ENCODE peak calls at places on chromosome 10, in six cellular contexts. One of them, this sample, is unnamed.

GRCh38 chr10:35079763-35080162 is 10.4 kb downstream of the CUL2 start:
- DNase-seq in HepG2: no peak
- DNase-seq in A549: peak; percentile 42
- DNase-seq in K562: no peak
- DNase-seq in GM12878: no peak
- DNase-seq in endothelial cell of umbilical vein: no peak
- DNase-seq in this sample: peak; percentile 2

GRCh38 chr10:113337142-113337541 is 215.7 kb upstream of the HABP2 start:
- DNase-seq in HepG2: no peak
- DNase-seq in endothelial cell of umbilical vein: no peak
- DNase-seq in GM12878: no peak
- DNase-seq in K562: no peak
- DNase-seq in A549: no peak
- DNase-seq in this sample: no peak

GRCh38 chr10:36888925-36889573 is 236.3 kb upstream of the ANKRD30A start:
- DNase-seq in GM12878: no peak
- DNase-seq in A549: peak; percentile 7
- DNase-seq in K562: peak; percentile 20
- DNase-seq in endothelial cell of umbilical vein: peak; percentile 13
- DNase-seq in HepG2: peak; percentile 89
- DNase-seq in this sample: peak; percentile 61

GRCh38 chr10:103145046-103145445 is 48.0 kb downstream of the NT5C2 start:
- DNase-seq in K562: no peak
- DNase-seq in A549: no peak
- DNase-seq in endothelial cell of umbilical vein: no peak
- DNase-seq in GM12878: no peak
- DNase-seq in HepG2: no peak
- DNase-seq in this sample: no peak

GRCh38 chr10:71981024-71981867 is 17.1 kb downstream of the CHST3 start:
- DNase-seq in A549: no peak
- DNase-seq in endothelial cell of umbilical vein: peak; percentile 34
- DNase-seq in K562: no peak
- DNase-seq in GM12878: peak; percentile 44
- DNase-seq in HepG2: peak; percentile 90
- DNase-seq in this sample: no peak

GRCh38 chr10:31018977-31019376 is 12.7 kb downstream of the ZNF438 start:
- DNase-seq in GM12878: no peak
- DNase-seq in HepG2: peak; percentile 81
- DNase-seq in A549: no peak
- DNase-seq in K562: no peak
- DNase-seq in endothelial cell of umbilical vein: no peak
- DNase-seq in this sample: no peak

GRCh38 chr10:119700321-119700954 is 25.4 kb upstream of the INPP5F start:
- DNase-seq in K562: no peak
- DNase-seq in HepG2: no peak
- DNase-seq in endothelial cell of umbilical vein: no peak
- DNase-seq in GM12878: no peak
- DNase-seq in A549: no peak
- DNase-seq in this sample: peak; percentile 53

GRCh38 chr10:81950358-81950757 is 75.4 kb downstream of the NRG3 start:
- DNase-seq in GM12878: no peak
- DNase-seq in K562: no peak
- DNase-seq in endothelial cell of umbilical vein: no peak
- DNase-seq in HepG2: no peak
- DNase-seq in A549: no peak
- DNase-seq in this sample: no peak

GRCh38 chr10:131068760-131069159 is 242.8 kb downstream of the TCERG1L start:
- DNase-seq in GM12878: no peak
- DNase-seq in K562: no peak
- DNase-seq in endothelial cell of umbilical vein: no peak
- DNase-seq in A549: no peak
- DNase-seq in HepG2: no peak
- DNase-seq in this sample: no peak

GRCh38 chr10:49093922-49094321 is 21.4 kb downstream of the VSTM4 start:
- DNase-seq in GM12878: no peak
- DNase-seq in endothelial cell of umbilical vein: no peak
- DNase-seq in HepG2: no peak
- DNase-seq in A549: no peak
- DNase-seq in K562: no peak
- DNase-seq in this sample: no peak

GRCh38 chr10:86440874-86441838 is 74.6 kb upstream of the GRID1 start:
- DNase-seq in GM12878: no peak
- DNase-seq in endothelial cell of umbilical vein: peak; percentile 37
- DNase-seq in A549: peak; percentile 71
- DNase-seq in K562: no peak
- DNase-seq in HepG2: peak; percentile 99
- DNase-seq in this sample: no peak

GRCh38 chr10:71694039-71694471 is 25.5 kb downstream of the C10orf105 start:
- DNase-seq in A549: no peak
- DNase-seq in GM12878: peak; percentile 20
- DNase-seq in HepG2: no peak
- DNase-seq in K562: no peak
- DNase-seq in endothelial cell of umbilical vein: no peak
- DNase-seq in this sample: no peak

GRCh38 chr10:43437141-43437860 is 390 bp downstream of the ZNF487 start:
- DNase-seq in A549: peak; percentile 56
- DNase-seq in K562: no peak
- DNase-seq in GM12878: no peak
- DNase-seq in HepG2: no peak
- DNase-seq in endothelial cell of umbilical vein: peak; percentile 21
- DNase-seq in this sample: no peak

GRCh38 chr10:79947083-79947415 is 1.9 kb downstream of the SFTPD start:
- DNase-seq in HepG2: no peak
- DNase-seq in K562: no peak
- DNase-seq in endothelial cell of umbilical vein: no peak
- DNase-seq in GM12878: no peak
- DNase-seq in A549: no peak
- DNase-seq in this sample: no peak

GRCh38 chr10:20953120-20953519 is 56.0 kb upstream of the NEBL start:
- DNase-seq in HepG2: no peak
- DNase-seq in endothelial cell of umbilical vein: no peak
- DNase-seq in A549: no peak
- DNase-seq in GM12878: no peak
- DNase-seq in K562: no peak
- DNase-seq in this sample: no peak

GRCh38 chr10:49187950-49188761 is at the start of gene TMEM273:
- DNase-seq in endothelial cell of umbilical vein: peak; percentile 32
- DNase-seq in GM12878: peak; percentile 73
- DNase-seq in A549: no peak
- DNase-seq in HepG2: no peak
- DNase-seq in K562: peak; percentile 53
- DNase-seq in this sample: peak; percentile 80

GRCh38 chr10:28532223-28532508 is 752 bp upstream of the WAC start:
- DNase-seq in endothelial cell of umbilical vein: no peak
- DNase-seq in K562: no peak
- DNase-seq in HepG2: peak; percentile 27
- DNase-seq in A549: peak; percentile 21
- DNase-seq in GM12878: no peak
- DNase-seq in this sample: no peak

GRCh38 chr10:68208424-68209042 is 23.4 kb downstream of the ATOH7 start:
- DNase-seq in K562: peak; percentile 25
- DNase-seq in HepG2: peak; percentile 72
- DNase-seq in A549: peak; percentile 78
- DNase-seq in endothelial cell of umbilical vein: peak; percentile 82
- DNase-seq in GM12878: peak; percentile 20
- DNase-seq in this sample: peak; percentile 79

GRCh38 chr10:89047397-89047796 is 56.8 kb downstream of the FAS start:
- DNase-seq in A549: no peak
- DNase-seq in endothelial cell of umbilical vein: no peak
- DNase-seq in HepG2: no peak
- DNase-seq in GM12878: no peak
- DNase-seq in K562: no peak
- DNase-seq in this sample: no peak

GRCh38 chr10:47027812-47028260 is 116.6 kb downstream of the PTPN20 start:
- DNase-seq in A549: no peak
- DNase-seq in endothelial cell of umbilical vein: no peak
- DNase-seq in HepG2: no peak
- DNase-seq in GM12878: no peak
- DNase-seq in K562: no peak
- DNase-seq in this sample: no peak

GRCh38 chr10:14478639-14479038 is 147.9 kb upstream of the FRMD4A start:
- DNase-seq in GM12878: no peak
- DNase-seq in A549: peak; percentile 28
- DNase-seq in endothelial cell of umbilical vein: peak; percentile 63
- DNase-seq in K562: peak; percentile 15
- DNase-seq in HepG2: no peak
- DNase-seq in this sample: peak; percentile 38

GRCh38 chr10:99758241-99758891 is 24.1 kb upstream of the ABCC2 start:
- DNase-seq in K562: no peak
- DNase-seq in endothelial cell of umbilical vein: no peak
- DNase-seq in A549: no peak
- DNase-seq in HepG2: no peak
- DNase-seq in GM12878: no peak
- DNase-seq in this sample: no peak

GRCh38 chr10:112775892-112776679 is 174.0 kb upstream of the TCF7L2 start:
- DNase-seq in HepG2: peak; percentile 23
- DNase-seq in A549: no peak
- DNase-seq in GM12878: no peak
- DNase-seq in endothelial cell of umbilical vein: no peak
- DNase-seq in K562: no peak
- DNase-seq in this sample: no peak

GRCh38 chr10:129332476-129332875 is 134.6 kb upstream of the MGMT start:
- DNase-seq in HepG2: no peak
- DNase-seq in GM12878: no peak
- DNase-seq in endothelial cell of umbilical vein: peak; percentile 62
- DNase-seq in A549: no peak
- DNase-seq in K562: peak; percentile 45
- DNase-seq in this sample: peak; percentile 66

GRCh38 chr10:96025566-96025965 is 17.8 kb upstream of the CCNJ start:
- DNase-seq in endothelial cell of umbilical vein: peak; percentile 21
- DNase-seq in HepG2: peak; percentile 32
- DNase-seq in GM12878: no peak
- DNase-seq in K562: no peak
- DNase-seq in A549: peak; percentile 18
- DNase-seq in this sample: peak; percentile 45

GRCh38 chr10:92545556-92545955 is 28.3 kb downstream of the IDE start:
- DNase-seq in A549: no peak
- DNase-seq in GM12878: no peak
- DNase-seq in K562: no peak
- DNase-seq in HepG2: no peak
- DNase-seq in endothelial cell of umbilical vein: no peak
- DNase-seq in this sample: no peak

GRCh38 chr10:4181075-4181474 is 396.1 kb upstream of the KLF6 start:
- DNase-seq in HepG2: no peak
- DNase-seq in endothelial cell of umbilical vein: no peak
- DNase-seq in GM12878: no peak
- DNase-seq in K562: no peak
- DNase-seq in A549: no peak
- DNase-seq in this sample: no peak

GRCh38 chr10:74151057-74151878 is at the start of gene ADK:
- DNase-seq in HepG2: peak; percentile 96
- DNase-seq in A549: peak; percentile 99
- DNase-seq in endothelial cell of umbilical vein: peak; percentile 99
- DNase-seq in GM12878: no peak
- DNase-seq in K562: peak; percentile 99
- DNase-seq in this sample: peak; percentile 99

GRCh38 chr10:78433722-78434535 is 400.3 kb downstream of the RPS24 start:
- DNase-seq in GM12878: no peak
- DNase-seq in K562: no peak
- DNase-seq in HepG2: no peak
- DNase-seq in endothelial cell of umbilical vein: no peak
- DNase-seq in A549: no peak
- DNase-seq in this sample: no peak

GRCh38 chr10:14405076-14406065 is 74.6 kb upstream of the FRMD4A start:
- DNase-seq in A549: no peak
- DNase-seq in GM12878: no peak
- DNase-seq in K562: no peak
- DNase-seq in HepG2: no peak
- DNase-seq in endothelial cell of umbilical vein: no peak
- DNase-seq in this sample: no peak

GRCh38 chr10:132101529-132101928 is 35.8 kb downstream of the JAKMIP3 start:
- DNase-seq in GM12878: no peak
- DNase-seq in K562: peak; percentile 26
- DNase-seq in endothelial cell of umbilical vein: no peak
- DNase-seq in A549: no peak
- DNase-seq in HepG2: no peak
- DNase-seq in this sample: no peak

GRCh38 chr10:117398014-117398413 is 22.8 kb upstream of the PDZD8 start:
- DNase-seq in K562: no peak
- DNase-seq in GM12878: no peak
- DNase-seq in A549: no peak
- DNase-seq in endothelial cell of umbilical vein: no peak
- DNase-seq in HepG2: no peak
- DNase-seq in this sample: no peak
- TF ChIP-seq MAX in K562: no peak
- TF ChIP-seq MAX in GM12878: no peak
- TF ChIP-seq MAX in A549: no peak
- TF ChIP-seq MAX in endothelial cell of umbilical vein: no peak
- TF ChIP-seq MAX in HepG2: no peak
- TF ChIP-seq MAX in this sample: peak; percentile 33

DNA sequence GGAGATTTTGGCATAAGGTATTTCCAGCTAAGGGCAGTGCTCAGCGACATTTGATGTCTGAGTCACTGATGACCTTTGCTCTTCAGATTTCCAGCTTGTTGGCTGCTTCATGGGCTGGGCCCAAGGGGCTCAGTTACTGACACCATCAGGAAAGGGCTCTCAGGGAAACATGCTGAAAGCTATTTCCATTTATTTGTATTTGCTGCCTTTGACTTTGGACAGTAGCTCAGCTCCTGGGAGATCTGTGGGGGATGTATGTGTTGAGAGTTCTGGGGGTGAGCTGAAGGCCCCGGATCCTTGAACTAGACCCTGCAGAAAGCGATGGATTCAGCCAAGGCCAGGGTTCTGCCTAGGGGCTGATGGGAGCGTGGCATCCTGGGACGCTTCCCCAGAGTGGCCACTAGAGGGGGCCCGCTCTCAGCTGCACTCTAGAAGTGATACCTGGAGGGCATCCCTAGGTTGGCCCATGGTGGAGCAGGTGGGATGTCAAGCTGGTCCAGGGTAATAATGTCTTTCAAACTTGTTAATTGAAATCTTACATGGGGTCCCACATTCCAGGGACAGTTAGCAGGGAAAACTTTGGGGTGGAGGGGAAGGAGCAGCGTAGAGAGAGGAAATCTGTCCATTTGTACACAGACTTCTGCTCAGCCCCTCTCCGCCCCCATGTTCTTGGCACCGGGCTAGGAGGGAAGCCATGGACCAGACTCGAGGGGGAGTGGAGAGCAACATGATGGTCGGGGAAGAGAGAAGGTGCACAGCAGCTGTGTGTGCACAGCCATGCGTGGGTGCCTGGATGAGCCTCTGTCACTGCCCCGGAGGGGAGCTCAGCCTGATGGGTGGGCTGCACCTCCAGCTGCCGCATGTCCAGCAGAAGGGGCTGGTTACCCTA is 3.0 kb upstream of the BTBD16 start:
- DNase-seq in HepG2: peak; percentile 78
- DNase-seq in K562: peak; percentile 75
- DNase-seq in endothelial cell of umbilical vein: peak; percentile 47
- DNase-seq in A549: peak; percentile 76
- DNase-seq in GM12878: no peak
- DNase-seq in this sample: peak; percentile 49
- TF ChIP-seq MYC in HepG2: no peak
- TF ChIP-seq MYC in K562: no peak
- TF ChIP-seq MYC in endothelial cell of umbilical vein: no peak
- TF ChIP-seq MYC in A549: no peak
- TF ChIP-seq MYC in GM12878: no peak
- TF ChIP-seq MYC in this sample: no peak

GRCh38 chr10:83222300-83222699 is 917.0 kb upstream of the GHITM start:
- DNase-seq in GM12878: no peak
- DNase-seq in endothelial cell of umbilical vein: no peak
- DNase-seq in K562: no peak
- DNase-seq in HepG2: no peak
- DNase-seq in A549: no peak
- DNase-seq in this sample: no peak
- H3K4me3 ChIP-seq in GM12878: no peak overlapping the region
- H3K4me3 ChIP-seq in endothelial cell of umbilical vein: no peak overlapping the region
- H3K4me3 ChIP-seq in K562: no peak overlapping the region
- H3K4me3 ChIP-seq in HepG2: no peak overlapping the region
- H3K4me3 ChIP-seq in A549: no peak overlapping the region
- H3K4me3 ChIP-seq in this sample: no peak overlapping the region

GRCh38 chr10:87546971-87547413 is 42.3 kb downstream of the MINPP1 start:
- DNase-seq in A549: no peak
- DNase-seq in endothelial cell of umbilical vein: no peak
- DNase-seq in HepG2: no peak
- DNase-seq in K562: no peak
- DNase-seq in GM12878: no peak
- DNase-seq in this sample: peak; percentile 4
- TF ChIP-seq MAX in A549: no peak
- TF ChIP-seq MAX in endothelial cell of umbilical vein: no peak
- TF ChIP-seq MAX in HepG2: no peak
- TF ChIP-seq MAX in K562: no peak
- TF ChIP-seq MAX in GM12878: no peak
- TF ChIP-seq MAX in this sample: no peak